ENCODE peak calls at places on chromosomes 16 and 17, in six cellular contexts. V is left lung; T is lung; Q is A673; D is CD4-positive, CD25-positive, alpha-beta regulatory T cell; R is A549. N is an unnamed sample.
A peak's percentile ranks its signal among the peaks of the same experiment; 100 is the strongest.

GRCh38 chr17:79915850-79916430 is 76.7 kb upstream of the CBX4 start:
- DNase-seq in D (peak; percentile 20), V (peak; percentile 89), Q (no peak), R (peak; percentile 77), T (peak; percentile 67), N (no peak)

GRCh38 chr16:16062023-16062932 is 112.9 kb downstream of the ABCC1 start:
- DNase-seq in T (no peak), R (no peak), V (no peak), Q (no peak), D (no peak), N (no peak)

GRCh38 chr17:4853195-4853762 is 20.1 kb downstream of the MINK1 start:
- DNase-seq in V (no peak), Q (no peak), T (no peak), D (no peak), R (no peak), N (no peak)

GRCh38 chr17:58531661-58532554 is 17.5 kb upstream of the MTMR4 start:
- DNase-seq in R (no peak), Q (peak; percentile 23), V (peak; percentile 94), D (peak; percentile 59), T (no peak), N (peak; percentile 88)

GRCh38 chr17:30095507-30096244 is 20.9 kb upstream of the NSRP1 start:
- DNase-seq in V (no peak), T (no peak), D (no peak), R (peak; percentile 79), Q (peak; percentile 85), N (no peak)

GRCh38 chr16:14627088-14627487 is 3.0 kb downstream of the PARN start:
- DNase-seq in Q (no peak), T (no peak), D (no peak), R (no peak), V (no peak), N (no peak)

GRCh38 chr17:79169366-79169765 is 94.7 kb downstream of the ENGASE start:
- DNase-seq in T (no peak), D (no peak), V (no peak), R (no peak), Q (no peak), N (no peak)

GRCh38 chr17:65057520-65058075 is 1.1 kb upstream of the GNA13 start:
- DNase-seq in V (no peak), T (no peak), D (no peak), R (peak; percentile 55), Q (no peak), N (no peak)

GRCh38 chr17:67137026-67137370 is 92.6 kb downstream of the CACNG1 start:
- DNase-seq in Q (no peak), R (no peak), D (no peak), V (no peak), T (no peak), N (no peak)

GRCh38 chr16:78496189-78496588 is 396.7 kb downstream of the WWOX start:
- DNase-seq in Q (no peak), V (no peak), T (no peak), D (no peak), R (no peak), N (no peak)

GRCh38 chr17:56815711-56816110 is 18.0 kb downstream of the C17orf67 start:
- DNase-seq in D (no peak), R (no peak), Q (no peak), T (no peak), V (no peak), N (no peak)

GRCh38 chr16:29698484-29699323 is 19.7 kb downstream of the QPRT start:
- DNase-seq in Q (no peak), R (no peak), T (no peak), D (no peak), V (no peak), N (peak; percentile 28)

GRCh38 chr16:29702307-29702706 is 23.3 kb downstream of the QPRT start:
- DNase-seq in D (peak; percentile 59), V (no peak), R (no peak), T (no peak), Q (peak; percentile 62), N (no peak)

GRCh38 chr16:29701214-29701555 is 22.2 kb downstream of the QPRT start:
- DNase-seq in R (no peak), T (no peak), V (peak; percentile 3), D (no peak), Q (no peak), N (no peak)

GRCh38 chr16:29699324-29700219 is 20.6 kb downstream of the QPRT start:
- DNase-seq in T (no peak), Q (no peak), D (no peak), R (no peak), V (no peak), N (no peak)

DNA sequence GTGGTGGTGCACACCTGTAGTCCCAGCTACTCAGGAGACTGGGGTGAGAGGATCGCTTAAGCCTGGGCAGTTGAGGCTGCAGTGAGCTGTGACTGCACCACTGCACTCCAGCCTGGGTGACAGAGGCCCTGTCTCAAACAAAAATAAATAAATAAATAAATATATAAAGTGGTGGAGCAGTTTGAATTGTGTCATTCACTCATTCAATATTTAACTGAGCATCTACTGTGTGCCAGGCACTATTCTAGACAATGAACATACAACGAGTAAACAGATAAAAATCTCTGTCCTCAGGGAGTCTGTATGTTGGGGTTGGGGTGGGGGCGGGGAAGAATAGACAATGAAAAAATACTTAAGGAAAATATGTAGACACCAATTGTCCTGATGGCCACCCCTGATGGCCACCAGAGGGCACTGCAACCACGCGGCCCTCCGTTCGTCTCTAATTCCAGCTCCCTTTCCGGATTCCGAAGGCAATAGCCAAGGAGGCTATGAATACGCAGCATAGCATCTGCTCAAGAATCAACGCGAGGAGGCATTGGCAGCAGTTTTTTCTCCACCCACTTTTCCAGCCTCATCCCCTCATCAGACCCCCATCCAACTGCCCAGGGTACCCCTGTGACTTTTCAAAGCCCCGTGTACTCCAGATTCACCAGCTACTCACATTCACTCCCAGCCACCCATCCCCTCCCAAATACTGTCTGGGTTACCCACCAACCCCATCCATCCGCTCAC is 21.4 kb downstream of the QPRT start:
- DNase-seq in T (peak; percentile 73), R (peak; percentile 92), Q (peak; percentile 90), D (peak; percentile 78), V (peak; percentile 93), N (peak; percentile 89)
- H3K27ac ChIP-seq in T (no peak overlapping the region), R (peak overlapping the region; percentile 55), Q (no peak overlapping the region), D (peak overlapping the region; percentile 86), V (no peak overlapping the region), N (no peak overlapping the region)

GRCh38 chr17:41811549-41812175 is at the start of gene P3H4:
- DNase-seq in T (peak; percentile 66), D (peak; percentile 78), V (peak; percentile 92), R (peak; percentile 87), Q (peak; percentile 67), N (peak; percentile 93)

GRCh38 chr17:41813039-41813680 is 356 bp downstream of the FKBP10 start:
- DNase-seq in D (no peak), Q (no peak), R (no peak), T (no peak), V (no peak), N (no peak)

GRCh38 chr17:41813699-41814124 is 908 bp downstream of the FKBP10 start:
- DNase-seq in V (no peak), T (no peak), D (no peak), Q (no peak), R (no peak), N (no peak)

GRCh38 chr17:41812176-41813038 is at the start of gene FKBP10:
- DNase-seq in R (peak; percentile 88), T (no peak), Q (peak; percentile 62), V (no peak), D (peak; percentile 47), N (peak; percentile 84)

DNA sequence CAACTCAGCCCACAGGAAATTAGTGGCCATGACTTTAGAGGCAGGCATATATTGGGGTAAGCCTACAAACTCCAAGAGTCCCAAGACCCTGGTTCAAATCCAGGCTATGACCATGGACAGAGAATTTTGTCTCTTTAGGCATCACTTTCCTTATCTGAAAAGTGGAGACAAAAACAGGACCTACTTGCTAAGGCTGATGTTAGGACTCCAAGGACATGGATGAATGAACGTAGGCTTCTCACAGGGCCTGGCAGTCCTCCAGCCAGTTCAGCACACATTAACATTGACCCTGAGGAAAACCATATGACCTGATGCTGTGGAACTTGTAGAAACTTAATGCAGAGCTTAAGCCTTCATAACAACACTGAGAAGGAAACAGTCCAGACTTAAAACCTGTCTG is 1.4 kb downstream of the FKBP10 start:
- DNase-seq in T (no peak), D (no peak), Q (no peak), V (no peak), R (no peak), N (no peak)
- H3K4me3 ChIP-seq in T (no peak overlapping the region), D (no peak overlapping the region), Q (no peak overlapping the region), V (no peak overlapping the region), R (peak overlapping the region; percentile 79), N (no peak overlapping the region)

GRCh38 chr16:1211451-1212268 is 13.4 kb downstream of the TPSG1 start:
- DNase-seq in R (no peak), T (no peak), V (no peak), D (no peak), Q (no peak), N (no peak)

GRCh38 chr16:1212616-1213194 is 12.4 kb downstream of the TPSG1 start:
- DNase-seq in D (no peak), Q (no peak), R (no peak), V (no peak), T (no peak), N (no peak)

GRCh38 chr16:1213796-1214372 is 11.2 kb downstream of the TPSG1 start:
- DNase-seq in V (no peak), D (no peak), T (no peak), Q (no peak), R (no peak), N (no peak)

GRCh38 chr16:1214693-1215092 is 10.4 kb downstream of the TPSG1 start:
- DNase-seq in Q (no peak), D (no peak), V (no peak), T (no peak), R (no peak), N (no peak)

DNA sequence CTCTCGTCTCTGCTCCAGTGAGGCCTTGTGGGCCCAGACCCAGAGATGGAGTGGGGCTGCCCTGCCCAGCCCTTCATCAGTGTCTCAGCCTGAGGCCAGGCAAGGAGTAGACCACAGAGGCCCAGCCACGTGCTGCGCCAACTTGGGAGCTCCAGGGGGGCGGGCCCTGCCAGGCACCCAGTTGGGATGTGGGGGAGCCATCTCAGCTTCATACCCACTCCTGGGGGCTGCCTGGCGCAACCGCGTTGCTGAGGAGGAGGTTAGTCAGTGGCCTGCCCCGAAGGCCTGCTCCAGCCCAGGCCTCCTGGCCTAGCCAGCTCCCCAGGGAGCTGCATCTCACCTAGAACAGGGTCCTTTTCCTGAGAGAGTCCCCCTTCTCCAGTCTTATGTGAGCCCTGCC is 11.8 kb downstream of the TPSG1 start:
- DNase-seq in D (no peak), Q (no peak), R (no peak), T (no peak), V (no peak), N (no peak)
- H3K4me1 ChIP-seq in D (no peaks in the 10 kb centered on the region), Q (no peaks in the 10 kb centered on the region), R (no peaks in the 10 kb centered on the region), T (no peaks in the 10 kb centered on the region), V (no peaks in the 10 kb centered on the region), N (no peaks in the 10 kb centered on the region)

DNA sequence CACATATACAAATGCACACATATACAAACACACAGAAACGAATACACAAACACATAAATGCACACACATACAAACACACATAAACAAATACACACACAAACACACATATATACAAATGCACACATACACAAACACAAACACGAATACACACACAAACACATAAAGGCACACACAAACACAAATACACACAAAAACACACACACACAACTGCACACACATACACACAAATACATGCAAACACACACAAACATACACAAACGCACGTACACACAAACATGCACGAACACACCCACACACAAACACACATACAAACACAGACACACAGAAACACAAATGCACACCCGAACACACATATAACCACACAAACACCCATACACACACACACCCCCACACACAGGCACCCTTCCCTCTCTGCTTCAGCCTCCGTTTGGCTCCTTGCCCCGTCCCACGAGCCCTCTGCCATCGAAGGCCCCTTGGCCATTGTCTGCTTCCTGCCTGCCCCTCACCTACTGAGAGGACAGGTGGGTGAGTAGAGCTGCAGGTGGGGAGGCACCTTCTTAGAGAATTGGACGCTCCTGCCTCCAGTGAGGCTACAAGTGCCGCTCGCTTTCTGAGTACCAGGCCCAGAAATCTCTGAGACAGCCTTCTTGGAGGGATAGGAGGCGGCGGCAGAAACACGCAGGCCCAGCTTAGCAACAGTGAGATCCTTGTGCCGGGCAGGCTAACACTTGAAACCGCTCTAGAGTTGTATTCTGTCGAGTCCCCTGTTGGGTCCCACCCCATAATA is 331.2 kb downstream of the FOXL1 start:
- DNase-seq in V (no peak), Q (no peak), D (no peak), R (no peak), T (no peak), N (no peak)
- H3K27ac ChIP-seq in V (no peak overlapping the region), Q (no peak overlapping the region), D (no peak overlapping the region), R (no peak overlapping the region), T (no peak overlapping the region), N (no peak overlapping the region)